ENCODE peak calls at places on chromosomes 11 and 22, in four cellular contexts. P, K, Y and W are unnamed samples.
A peak's percentile ranks its signal among the peaks of the same experiment; 100 is the strongest.

GRCh38 chr11:33790088-33790487 is 15.8 kb upstream of the FBXO3 start:
- DNase-seq in P (no peak), K (no peak), Y (no peak), W (no peak)

GRCh38 chr11:102204174-102204573 is 93.9 kb downstream of the YAP1 start:
- DNase-seq in P (no peak), K (peak; percentile 42), Y (no peak), W (no peak)

GRCh38 chr11:73652046-73652730 is 5.8 kb downstream of the PLEKHB1 start:
- DNase-seq in P (no peak), K (no peak), Y (peak; percentile 82), W (no peak)

GRCh38 chr22:29044657-29045176 is 16.9 kb downstream of the C22orf31 start:
- DNase-seq in P (no peak), K (peak; percentile 84), Y (no peak), W (no peak)

GRCh38 chr11:36672815-36673450 is 74.9 kb upstream of the RAG2 start:
- DNase-seq in P (no peak), K (peak; percentile 71), Y (no peak), W (peak; percentile 30)

GRCh38 chr11:1078191-1078601 is 3.5 kb downstream of the MUC2 start:
- DNase-seq in P (no peak), K (no peak), Y (no peak), W (no peak)

GRCh38 chr11:103920449-103920848 is 116.0 kb upstream of the DDI1 start:
- DNase-seq in P (no peak), K (peak; percentile 14), Y (no peak), W (no peak)

GRCh38 chr11:72225411-72225951 is 914 bp downstream of the INPPL1 start:
- DNase-seq in P (no peak), K (peak; percentile 13), Y (no peak), W (peak; percentile 49)

GRCh38 chr11:108009497-108010360 is 1.0 kb downstream of the CUL5 start:
- DNase-seq in P (no peak), K (no peak), Y (no peak), W (no peak)

GRCh38 chr22:17706451-17706900 is 67.8 kb downstream of the BID start:
- DNase-seq in P (no peak), K (peak; percentile 95), Y (peak; percentile 23), W (no peak)

GRCh38 chr11:2540521-2541320 is 95.9 kb downstream of the KCNQ1 start:
- DNase-seq in P (no peak), K (no peak), Y (no peak), W (no peak)

GRCh38 chr11:859394-860131 is 16.9 kb downstream of the TSPAN4 start:
- DNase-seq in P (no peak), K (peak; percentile 82), Y (no peak), W (no peak)

GRCh38 chr11:19853901-19854300 is 141.3 kb downstream of the NAV2 start:
- DNase-seq in P (no peak), K (no peak), Y (no peak), W (no peak)

GRCh38 chr11:34600339-34601084 is 20.4 kb upstream of the EHF start:
- DNase-seq in P (no peak), K (no peak), Y (peak; percentile 42), W (no peak)

GRCh38 chr11:71447791-71448256 is 369 bp downstream of the DHCR7 start:
- DNase-seq in P (no peak), K (no peak), Y (peak; percentile 67), W (no peak)

GRCh38 chr22:49668402-49668801 is 159.3 kb downstream of the BRD1 start:
- DNase-seq in P (no peak), K (no peak), Y (no peak), W (no peak)